ENCODE peak calls at places on chromosome 1, in nine cellular contexts. Z is activated CD4-positive, CD25-positive, alpha-beta regulatory T cell treated with anti-CD3 and anti-CD28 coated beads, Interleukin-2, amount 50 U/mL, for 16 hours; S is stimulated activated CD4-positive, alpha-beta T cell treated with anti-CD3 and anti-CD28 coated beads, Interleukin-1b, Interleukin-23, amount 100 ng/mL, for 48 hours; H is renal cortical epithelial cell; M is AG10803; K is A549; U is amniotic stem cell; B is activated gamma-delta T cell treated with anti-CD3 and anti-CD28 coated beads, Interleukin-2, amount 50 U/mL, for 16 hours; A is stimulated activated CD8-positive, alpha-beta memory T cell treated with anti-CD3 and anti-CD28 coated beads, Interleukin-15, amount 100 ng/mL, for 24 hours. Q is an unnamed sample.

GRCh38 chr1:11645670-11646265 is 8.5 kb downstream of the FBXO2 start:
- DNase-seq in Z (peak; percentile 55), S (peak; percentile 82), H (peak; percentile 43), M (peak; percentile 65), K (peak; percentile 58), U (peak; percentile 24), B (peak; percentile 72), A (peak; percentile 60), Q (no peak)

GRCh38 chr1:34926894-34927293 is 2.6 kb downstream of the DLGAP3 start:
- DNase-seq in Z (no peak), S (no peak), H (no peak), M (no peak), K (no peak), U (no peak), B (no peak), A (no peak), Q (no peak)

GRCh38 chr1:156673387-156674121 is 3.7 kb downstream of the NES start:
- DNase-seq in Z (no peak), S (no peak), H (no peak), M (no peak), K (no peak), U (no peak), B (no peak), A (no peak), Q (no peak)

GRCh38 chr1:211603191-211603701 is 24.3 kb upstream of the SLC30A1 start:
- DNase-seq in Z (no peak), S (no peak), H (no peak), M (peak; percentile 63), K (no peak), U (no peak), B (no peak), A (no peak), Q (no peak)

GRCh38 chr1:165828103-165828558 is 717 bp downstream of the UCK2 start:
- DNase-seq in Z (peak; percentile 8), S (peak; percentile 50), H (no peak), M (peak; percentile 24), K (peak; percentile 68), U (no peak), B (peak; percentile 7), A (peak; percentile 24), Q (peak; percentile 34)

GRCh38 chr1:2840036-2840809 is 38.7 kb upstream of the TTC34 start:
- DNase-seq in Z (peak; percentile 21), S (peak; percentile 60), H (no peak), M (no peak), K (no peak), U (no peak), B (peak; percentile 46), A (no peak), Q (no peak)

GRCh38 chr1:68202239-68202832 is 30.0 kb downstream of the WLS start:
- DNase-seq in Z (no peak), S (no peak), H (no peak), M (peak; percentile 65), K (no peak), U (no peak), B (no peak), A (no peak), Q (no peak)

GRCh38 chr1:201358596-201358995 is 18.9 kb downstream of the TNNT2 start:
- DNase-seq in Z (no peak), S (no peak), H (peak; percentile 79), M (peak; percentile 6), K (no peak), U (no peak), B (no peak), A (no peak), Q (no peak)

GRCh38 chr1:174428033-174428432 is 19.7 kb upstream of the GPR52 start:
- DNase-seq in Z (no peak), S (no peak), H (no peak), M (no peak), K (no peak), U (no peak), B (no peak), A (no peak), Q (no peak)

GRCh38 chr1:116571215-116571919 is 541 bp upstream of the CD58 start:
- DNase-seq in Z (no peak), S (no peak), H (no peak), M (no peak), K (no peak), U (no peak), B (no peak), A (no peak), Q (no peak)

GRCh38 chr1:156804572-156805243 is 11.9 kb downstream of the SH2D2A start:
- DNase-seq in Z (no peak), S (no peak), H (peak; percentile 62), M (peak; percentile 37), K (no peak), U (no peak), B (no peak), A (no peak), Q (no peak)

GRCh38 chr1:231949277-231950122 is 322.9 kb downstream of the DISC1 start:
- DNase-seq in Z (no peak), S (no peak), H (no peak), M (peak; percentile 54), K (no peak), U (no peak), B (no peak), A (no peak), Q (no peak)

GRCh38 chr1:43373034-43373940 is 5.5 kb upstream of the ELOVL1 start:
- DNase-seq in Z (no peak), S (no peak), H (peak; percentile 80), M (peak; percentile 76), K (peak; percentile 48), U (peak; percentile 41), B (no peak), A (no peak), Q (no peak)

GRCh38 chr1:55692721-55693120 is 477.6 kb upstream of the USP24 start:
- DNase-seq in Z (no peak), S (no peak), H (no peak), M (no peak), K (no peak), U (no peak), B (no peak), A (no peak), Q (no peak)

GRCh38 chr1:59261537-59261936 is 35.4 kb upstream of the FGGY start:
- DNase-seq in Z (no peak), S (no peak), H (no peak), M (peak; percentile 75), K (no peak), U (no peak), B (no peak), A (no peak), Q (no peak)

GRCh38 chr1:117607471-117607870 is 1.6 kb downstream of the TENT5C start:
- DNase-seq in Z (peak; percentile 38), S (peak; percentile 33), H (no peak), M (no peak), K (no peak), U (no peak), B (peak; percentile 36), A (peak; percentile 9), Q (no peak)